ENCODE peak calls at places on chromosomes 3 and 15, in ten cellular contexts. F is activated CD8-positive, alpha-beta memory T cell treated with anti-CD3 and anti-CD28 coated beads, Interleukin-2, amount 50 U/mL, for 4 hours; I is activated CD8-positive, alpha-beta T cell treated with anti-CD3 and anti-CD28 coated beads, Interleukin-2, amount 10 ng/mL, durations not matched to agents 7 days and 5 days; K is amniotic stem cell; M is NCI-H2107; V is foreskin keratinocyte; R is adrenal gland; J is GM23248; D is EL; O is heart left ventricle. N is an unnamed sample.
A peak's percentile ranks its signal among the peaks of the same experiment; 100 is the strongest.

GRCh38 chr3:111903067-111903511 is 44.0 kb downstream of the PHLDB2 start:
- DNase-seq in V (peak; percentile 93), F (no peak), J (peak; percentile 90), K (no peak), I (no peak), R (no peak), O (no peak), D (peak; percentile 94), M (no peak), N (no peak)

GRCh38 chr15:70077436-70077835 is 20.3 kb downstream of the TLE3 start:
- DNase-seq in F (no peak), D (no peak), R (no peak), K (no peak), O (peak; percentile 17), M (no peak), V (no peak), I (no peak), J (no peak), N (peak; percentile 56)

GRCh38 chr15:29550834-29551465 is 271.3 kb downstream of the TJP1 start:
- DNase-seq in V (no peak), R (no peak), I (no peak), M (no peak), J (no peak), F (no peak), K (no peak), O (no peak), D (no peak), N (no peak)

GRCh38 chr15:92810418-92811138 is 89.5 kb upstream of the CHD2 start:
- DNase-seq in J (peak; percentile 12), R (peak; percentile 75), O (peak; percentile 75), V (no peak), I (peak; percentile 65), K (peak; percentile 58), F (no peak), M (no peak), D (peak; percentile 77), N (peak; percentile 88)

GRCh38 chr3:188153949-188154757 is at the start of gene LPP:
- DNase-seq in K (peak; percentile 63), D (peak; percentile 92), M (peak; percentile 72), R (peak; percentile 81), J (peak; percentile 90), I (peak; percentile 92), F (peak; percentile 81), O (peak; percentile 83), V (peak; percentile 50), N (peak; percentile 58)

GRCh38 chr3:141000027-141000663 is 51.0 kb upstream of the SPSB4 start:
- DNase-seq in R (peak; percentile 67), J (peak; percentile 73), D (peak; percentile 50), V (no peak), K (no peak), F (peak; percentile 47), I (peak; percentile 69), O (peak; percentile 58), M (peak; percentile 29), N (peak; percentile 44)

GRCh38 chr15:75347222-75348033 is 589 bp downstream of the NEIL1 start:
- DNase-seq in D (no peak), M (no peak), I (no peak), F (peak; percentile 55), J (peak; percentile 60), V (no peak), K (no peak), R (peak; percentile 76), O (peak; percentile 73), N (peak; percentile 68)

GRCh38 chr15:47349179-47349578 is 368.1 kb upstream of the SEMA6D start:
- DNase-seq in M (no peak), I (no peak), R (no peak), J (no peak), K (no peak), F (no peak), V (peak; percentile 37), D (no peak), O (no peak), N (no peak)

GRCh38 chr15:84400820-84401219 is 165.2 kb downstream of the GOLGA6L4 start:
- DNase-seq in F (no peak), R (no peak), M (no peak), K (no peak), O (no peak), D (no peak), V (no peak), I (no peak), J (no peak), N (peak; percentile 7)

GRCh38 chr15:84840741-84841429 is 23.7 kb downstream of the ALPK3 start:
- DNase-seq in J (peak; percentile 88), D (peak; percentile 31), F (no peak), O (peak; percentile 87), R (peak; percentile 90), V (no peak), M (no peak), I (no peak), K (no peak), N (no peak)

GRCh38 chr3:157868168-157868567 is 238.1 kb downstream of the SHOX2 start:
- DNase-seq in F (no peak), R (no peak), I (no peak), J (peak; percentile 69), V (no peak), O (no peak), D (peak; percentile 22), K (no peak), M (no peak), N (no peak)

GRCh38 chr3:147419062-147419701 is 10.0 kb downstream of the ZIC1 start:
- DNase-seq in M (no peak), R (peak; percentile 33), D (no peak), K (peak; percentile 12), V (no peak), O (no peak), J (peak; percentile 22), I (no peak), F (no peak), N (peak; percentile 24)

GRCh38 chr3:185470323-185470722 is 28.5 kb downstream of the TMEM41A start:
- DNase-seq in J (no peak), K (no peak), I (no peak), O (no peak), D (no peak), F (no peak), V (no peak), R (no peak), M (no peak), N (no peak)

GRCh38 chr3:134061401-134061800 is 31.7 kb upstream of the SLCO2A1 start:
- DNase-seq in V (no peak), D (no peak), I (no peak), R (no peak), M (no peak), F (no peak), O (no peak), K (no peak), J (no peak), N (no peak)

GRCh38 chr15:44495562-44495961 is 41.4 kb upstream of the EIF3J start:
- DNase-seq in D (no peak), V (no peak), J (no peak), K (no peak), R (no peak), F (no peak), M (no peak), I (no peak), O (no peak), N (no peak)

GRCh38 chr3:104908761-104909160 is 457.9 kb upstream of the ALCAM start:
- DNase-seq in M (no peak), F (no peak), O (no peak), D (peak; percentile 26), I (no peak), R (no peak), K (no peak), V (peak; percentile 45), J (peak; percentile 17), N (no peak)

GRCh38 chr3:103672346-103672745 is 1237.5 kb downstream of the ZPLD1 start:
- DNase-seq in I (no peak), M (no peak), O (no peak), R (no peak), F (no peak), V (peak; percentile 10), K (no peak), D (no peak), J (no peak), N (no peak)

GRCh38 chr3:52886049-52886730 is 11.2 kb downstream of the STIMATE start:
- DNase-seq in D (no peak), J (no peak), O (no peak), F (no peak), I (no peak), R (no peak), V (no peak), K (no peak), M (no peak), N (no peak)

GRCh38 chr3:143256416-143256815 is 136.8 kb downstream of the CHST2 start:
- DNase-seq in F (no peak), K (no peak), R (no peak), D (no peak), M (no peak), I (no peak), J (no peak), V (no peak), O (no peak), N (no peak)

GRCh38 chr15:85793641-85794597 is 806 bp downstream of the KLHL25 start:
- DNase-seq in J (peak; percentile 77), K (no peak), M (no peak), O (no peak), V (no peak), R (peak; percentile 40), I (peak; percentile 56), D (peak; percentile 34), F (peak; percentile 35), N (peak; percentile 42)

GRCh38 chr3:50624634-50625033 is 7.7 kb downstream of the MAPKAPK3 start:
- DNase-seq in I (no peak), R (no peak), D (peak; percentile 36), J (no peak), V (peak; percentile 71), M (no peak), O (no peak), K (no peak), F (no peak), N (no peak)

GRCh38 chr3:181698263-181698944 is 13.3 kb upstream of the SOX2 start:
- DNase-seq in O (no peak), K (no peak), V (no peak), F (no peak), D (no peak), I (no peak), R (no peak), M (no peak), J (no peak), N (no peak)

GRCh38 chr3:48960841-48961413 is 29.1 kb upstream of the P4HTM start:
- DNase-seq in J (peak; percentile 18), V (no peak), F (no peak), I (no peak), R (no peak), O (no peak), K (no peak), M (no peak), D (no peak), N (no peak)

GRCh38 chr15:45631831-45632230 is 3.0 kb upstream of the SQOR start:
- DNase-seq in O (no peak), F (no peak), M (no peak), D (no peak), J (peak; percentile 69), K (no peak), I (no peak), R (no peak), V (peak; percentile 87), N (no peak)

GRCh38 chr15:22224241-22224671 is 143.9 kb downstream of the OR4M2 start:
- DNase-seq in I (no peak), M (no peak), R (no peak), D (no peak), K (no peak), V (no peak), F (no peak), J (no peak), O (peak; percentile 4), N (no peak)

GRCh38 chr3:66638717-66639116 is 137.9 kb upstream of the LRIG1 start:
- DNase-seq in F (no peak), R (no peak), M (no peak), I (no peak), K (no peak), D (no peak), O (no peak), J (no peak), V (peak; percentile 4), N (no peak)

GRCh38 chr3:18667552-18667951 is 242.4 kb upstream of the SATB1 start:
- DNase-seq in J (no peak), M (no peak), K (no peak), D (no peak), F (no peak), V (no peak), O (no peak), I (no peak), R (no peak), N (no peak)